ENCODE peak calls at places on chromosome 6, in eight cellular contexts. S is fibroblast of the aortic adventitia; A is NCI-H460; K is SJSA1; H is activated T-cell treated with anti-CD3 and anti-CD28 coated beads, Interleukin-2, amount 50 U/mL, for 72 hours; T is NCI-H524 treated with DMSO at 0.1 percent for 48 hours; Z is stimulated activated CD4-positive, alpha-beta T cell treated with anti-CD3 and anti-CD28 coated beads, TNF-alpha, amount 100 ng/mL, for 48 hours; L is amygdala. N is an unnamed sample.

GRCh38 chr6:46491201-46491788 is at the start of gene RCAN2:
- DNase-seq in A (peak), K (peak), L (peak), T (no peak), Z (no peak), H (peak), S (peak), N (no peak)

GRCh38 chr6:14333556-14334305 is 216.2 kb downstream of the CD83 start:
- DNase-seq in H (no peak), Z (no peak), S (peak), K (no peak), A (no peak), L (no peak), T (no peak), N (no peak)

GRCh38 chr6:54238407-54238806 is 69.8 kb upstream of the TINAG start:
- DNase-seq in A (no peak), L (no peak), T (no peak), Z (no peak), S (peak), H (no peak), K (no peak), N (no peak)

GRCh38 chr6:2376429-2377355 is 131.3 kb upstream of the GMDS start:
- DNase-seq in S (no peak), L (no peak), K (peak), A (peak), Z (no peak), T (no peak), H (no peak), N (no peak)

GRCh38 chr6:150898390-150899170 is 33.1 kb downstream of the MTHFD1L start:
- DNase-seq in H (no peak), S (peak), Z (no peak), K (peak), A (no peak), L (no peak), T (no peak), N (no peak)

GRCh38 chr6:168332020-168332419 is 12.4 kb upstream of the DACT2 start:
- DNase-seq in K (no peak), T (no peak), Z (no peak), L (no peak), S (no peak), H (no peak), A (no peak), N (no peak)

GRCh38 chr6:299050-299980 is 7.0 kb downstream of the DUSP22 start:
- DNase-seq in K (no peak), S (peak), A (no peak), T (no peak), L (no peak), Z (no peak), H (no peak), N (no peak)

GRCh38 chr6:97978855-97979271 is 695.8 kb upstream of the MMS22L start:
- DNase-seq in A (peak), T (no peak), L (no peak), Z (no peak), H (no peak), S (no peak), K (peak), N (no peak)

GRCh38 chr6:170281331-170282292 is 9.3 kb downstream of the DLL1 start:
- DNase-seq in Z (no peak), T (no peak), S (no peak), A (no peak), K (no peak), L (no peak), H (no peak), N (no peak)

GRCh38 chr6:168884050-168884645 is 369.5 kb downstream of the THBS2 start:
- DNase-seq in A (no peak), S (no peak), K (no peak), H (no peak), L (no peak), Z (no peak), T (no peak), N (no peak)

GRCh38 chr6:113809818-113810217 is 47.3 kb upstream of the MARCKS start:
- DNase-seq in H (no peak), L (no peak), Z (no peak), S (no peak), K (no peak), A (no peak), T (no peak), N (no peak)

GRCh38 chr6:106751501-106752252 is 122.3 kb downstream of the QRSL1 start:
- DNase-seq in H (no peak), K (no peak), S (peak), Z (no peak), L (no peak), A (no peak), T (no peak), N (no peak)

GRCh38 chr6:167588181-167588919 is 238.4 kb upstream of the AFDN start:
- DNase-seq in A (no peak), L (no peak), Z (no peak), T (no peak), H (no peak), K (peak), S (no peak), N (no peak)

GRCh38 chr6:105510746-105511145 is 107.9 kb upstream of the PREP start:
- DNase-seq in Z (no peak), H (no peak), T (no peak), L (no peak), A (no peak), S (peak), K (no peak), N (no peak)

GRCh38 chr6:26543953-26544352 is 5.8 kb downstream of the HMGN4 start:
- DNase-seq in L (no peak), S (peak), A (no peak), K (no peak), Z (no peak), H (no peak), T (no peak), N (no peak)

GRCh38 chr6:168225471-168225901 is 94.1 kb downstream of the DACT2 start:
- DNase-seq in A (no peak), H (no peak), L (no peak), K (no peak), Z (no peak), S (peak), T (no peak), N (no peak)

GRCh38 chr6:5053864-5054426 is 31.2 kb upstream of the PPP1R3G start:
- DNase-seq in H (no peak), A (no peak), Z (no peak), L (no peak), K (no peak), S (peak), T (no peak), N (no peak)

GRCh38 chr6:113672691-113673149 is 184.4 kb upstream of the MARCKS start:
- DNase-seq in L (peak), Z (no peak), S (peak), T (no peak), K (no peak), H (no peak), A (no peak), N (no peak)

GRCh38 chr6:140317957-140318356 is 943.5 kb upstream of the CITED2 start:
- DNase-seq in Z (no peak), H (no peak), L (no peak), K (no peak), T (no peak), A (no peak), S (no peak), N (no peak)